ENCODE peak calls at places on chromosome 12, in five cellular contexts. One of them, this sample, is unnamed.

GRCh38 chr12:67533159-67533558 is 115.4 kb upstream of the DYRK2 start:
- DNase-seq in AG04450: no peak
- DNase-seq in left ventricle myocardium inferior: no peak
- DNase-seq in stimulated activated CD8-positive, alpha-beta memory T cell treated with anti-CD3 and anti-CD28 coated beads, Interleukin-4, amount 100 ng/mL, for 4 hours: no peak
- DNase-seq in substantia nigra: no peak
- DNase-seq in this sample: no peak

GRCh38 chr12:120089105-120089504 is 27.4 kb downstream of the RAB35 start:
- DNase-seq in substantia nigra: no peak
- DNase-seq in left ventricle myocardium inferior: no peak
- DNase-seq in AG04450: no peak
- DNase-seq in stimulated activated CD8-positive, alpha-beta memory T cell treated with anti-CD3 and anti-CD28 coated beads, Interleukin-4, amount 100 ng/mL, for 4 hours: no peak
- DNase-seq in this sample: no peak

GRCh38 chr12:114241973-114242434 is 163.9 kb downstream of the TBX5 start:
- DNase-seq in stimulated activated CD8-positive, alpha-beta memory T cell treated with anti-CD3 and anti-CD28 coated beads, Interleukin-4, amount 100 ng/mL, for 4 hours: no peak
- DNase-seq in left ventricle myocardium inferior: no peak
- DNase-seq in AG04450: no peak
- DNase-seq in substantia nigra: no peak
- DNase-seq in this sample: no peak

GRCh38 chr12:12474931-12475485 is 87.7 kb downstream of the DUSP16 start:
- DNase-seq in substantia nigra: no peak
- DNase-seq in stimulated activated CD8-positive, alpha-beta memory T cell treated with anti-CD3 and anti-CD28 coated beads, Interleukin-4, amount 100 ng/mL, for 4 hours: no peak
- DNase-seq in left ventricle myocardium inferior: no peak
- DNase-seq in AG04450: no peak
- DNase-seq in this sample: no peak

GRCh38 chr12:86257173-86257572 is 982 bp upstream of the MGAT4C start:
- DNase-seq in stimulated activated CD8-positive, alpha-beta memory T cell treated with anti-CD3 and anti-CD28 coated beads, Interleukin-4, amount 100 ng/mL, for 4 hours: no peak
- DNase-seq in substantia nigra: no peak
- DNase-seq in left ventricle myocardium inferior: no peak
- DNase-seq in AG04450: no peak
- DNase-seq in this sample: no peak

GRCh38 chr12:30902606-30903005 is 23.9 kb upstream of the TSPAN11 start:
- DNase-seq in substantia nigra: no peak
- DNase-seq in left ventricle myocardium inferior: no peak
- DNase-seq in AG04450: no peak
- DNase-seq in stimulated activated CD8-positive, alpha-beta memory T cell treated with anti-CD3 and anti-CD28 coated beads, Interleukin-4, amount 100 ng/mL, for 4 hours: no peak
- DNase-seq in this sample: no peak

GRCh38 chr12:118777550-118777949 is 203.8 kb upstream of the SRRM4 start:
- DNase-seq in substantia nigra: no peak
- DNase-seq in AG04450: no peak
- DNase-seq in stimulated activated CD8-positive, alpha-beta memory T cell treated with anti-CD3 and anti-CD28 coated beads, Interleukin-4, amount 100 ng/mL, for 4 hours: no peak
- DNase-seq in left ventricle myocardium inferior: no peak
- DNase-seq in this sample: no peak

GRCh38 chr12:22164101-22164500 is 118.1 kb downstream of the CMAS start:
- DNase-seq in left ventricle myocardium inferior: no peak
- DNase-seq in substantia nigra: no peak
- DNase-seq in stimulated activated CD8-positive, alpha-beta memory T cell treated with anti-CD3 and anti-CD28 coated beads, Interleukin-4, amount 100 ng/mL, for 4 hours: no peak
- DNase-seq in AG04450: no peak
- DNase-seq in this sample: no peak

GRCh38 chr12:89918172-89918880 is 209.7 kb upstream of the ATP2B1 start:
- DNase-seq in substantia nigra: no peak
- DNase-seq in left ventricle myocardium inferior: no peak
- DNase-seq in AG04450: no peak
- DNase-seq in stimulated activated CD8-positive, alpha-beta memory T cell treated with anti-CD3 and anti-CD28 coated beads, Interleukin-4, amount 100 ng/mL, for 4 hours: no peak
- DNase-seq in this sample: no peak

GRCh38 chr12:50297027-50297426 is 13.7 kb upstream of the LIMA1 start:
- DNase-seq in left ventricle myocardium inferior: no peak
- DNase-seq in substantia nigra: no peak
- DNase-seq in AG04450: no peak
- DNase-seq in stimulated activated CD8-positive, alpha-beta memory T cell treated with anti-CD3 and anti-CD28 coated beads, Interleukin-4, amount 100 ng/mL, for 4 hours: no peak
- DNase-seq in this sample: no peak

GRCh38 chr12:12474471-12474928 is 88.2 kb downstream of the DUSP16 start:
- DNase-seq in substantia nigra: no peak
- DNase-seq in stimulated activated CD8-positive, alpha-beta memory T cell treated with anti-CD3 and anti-CD28 coated beads, Interleukin-4, amount 100 ng/mL, for 4 hours: no peak
- DNase-seq in left ventricle myocardium inferior: no peak
- DNase-seq in AG04450: no peak
- DNase-seq in this sample: no peak

GRCh38 chr12:101407054-101407437 is 526 bp downstream of the ARL1 start:
- DNase-seq in left ventricle myocardium inferior: no peak
- DNase-seq in stimulated activated CD8-positive, alpha-beta memory T cell treated with anti-CD3 and anti-CD28 coated beads, Interleukin-4, amount 100 ng/mL, for 4 hours: peak; percentile 1
- DNase-seq in substantia nigra: no peak
- DNase-seq in AG04450: peak; percentile 6
- DNase-seq in this sample: no peak

GRCh38 chr12:24482044-24482443 is 466.9 kb downstream of the BCAT1 start:
- DNase-seq in left ventricle myocardium inferior: no peak
- DNase-seq in substantia nigra: no peak
- DNase-seq in stimulated activated CD8-positive, alpha-beta memory T cell treated with anti-CD3 and anti-CD28 coated beads, Interleukin-4, amount 100 ng/mL, for 4 hours: no peak
- DNase-seq in AG04450: no peak
- DNase-seq in this sample: no peak

GRCh38 chr12:62660763-62661162 is 194.1 kb downstream of the MON2 start:
- DNase-seq in left ventricle myocardium inferior: no peak
- DNase-seq in AG04450: no peak
- DNase-seq in stimulated activated CD8-positive, alpha-beta memory T cell treated with anti-CD3 and anti-CD28 coated beads, Interleukin-4, amount 100 ng/mL, for 4 hours: no peak
- DNase-seq in substantia nigra: no peak
- DNase-seq in this sample: no peak

GRCh38 chr12:71164166-71164876 is 6.5 kb upstream of the TSPAN8 start:
- DNase-seq in left ventricle myocardium inferior: no peak
- DNase-seq in stimulated activated CD8-positive, alpha-beta memory T cell treated with anti-CD3 and anti-CD28 coated beads, Interleukin-4, amount 100 ng/mL, for 4 hours: no peak
- DNase-seq in AG04450: no peak
- DNase-seq in substantia nigra: no peak
- DNase-seq in this sample: no peak

GRCh38 chr12:2823483-2823882 is 11.0 kb downstream of the ITFG2 start:
- DNase-seq in stimulated activated CD8-positive, alpha-beta memory T cell treated with anti-CD3 and anti-CD28 coated beads, Interleukin-4, amount 100 ng/mL, for 4 hours: no peak
- DNase-seq in left ventricle myocardium inferior: no peak
- DNase-seq in substantia nigra: no peak
- DNase-seq in AG04450: no peak
- DNase-seq in this sample: no peak

GRCh38 chr12:89571481-89572190 is 45.8 kb upstream of the POC1B start:
- DNase-seq in left ventricle myocardium inferior: no peak
- DNase-seq in substantia nigra: no peak
- DNase-seq in stimulated activated CD8-positive, alpha-beta memory T cell treated with anti-CD3 and anti-CD28 coated beads, Interleukin-4, amount 100 ng/mL, for 4 hours: no peak
- DNase-seq in AG04450: no peak
- DNase-seq in this sample: no peak

This sample was measured in right cardiac atrium.